ENCODE peak calls at places on chromosomes 6 and 20, in seven cellular contexts. F is GM20000, Q is T-helper 1 cell, M is HT1080, B is mesothelial cell of epicardium, J is astrocyte of the cerebellum, R is coronary artery. N is an unnamed sample.

GRCh38 chr20:17109307-17109706 is 117.5 kb upstream of the PCSK2 start:
- DNase-seq in F (no peak), Q (no peak), M (no peak), B (no peak), J (no peak), R (no peak), N (no peak)

GRCh38 chr6:109493865-109494264 is 10.8 kb upstream of the ZBTB24 start:
- DNase-seq in F (no peak), Q (no peak), M (no peak), B (no peak), J (no peak), R (no peak), N (no peak)

GRCh38 chr6:34305982-34306702 is 57.3 kb upstream of the SMIM29 start:
- DNase-seq in F (no peak), Q (no peak), M (no peak), B (no peak), J (peak; percentile 49), R (no peak), N (no peak)

GRCh38 chr6:111872521-111873177 is 603 bp downstream of the FYN start:
- DNase-seq in F (peak; percentile 45), Q (peak; percentile 65), M (no peak), B (peak; percentile 59), J (no peak), R (no peak), N (peak; percentile 78)

GRCh38 chr6:149079911-149080501 is 237.5 kb upstream of the TAB2 start:
- DNase-seq in F (no peak), Q (no peak), M (peak; percentile 3), B (no peak), J (peak; percentile 37), R (peak; percentile 78), N (no peak)

GRCh38 chr20:1215386-1216170 is 10.3 kb upstream of the RAD21L1 start:
- DNase-seq in F (no peak), Q (no peak), M (no peak), B (no peak), J (no peak), R (no peak), N (no peak)

GRCh38 chr6:143397229-143398222 is 53.0 kb downstream of the ADAT2 start:
- DNase-seq in F (no peak), Q (peak; percentile 0), M (peak; percentile 96), B (peak; percentile 46), J (peak; percentile 91), R (no peak), N (peak; percentile 79)

GRCh38 chr6:151876122-151876521 is 68.6 kb downstream of the ESR1 start:
- DNase-seq in F (no peak), Q (no peak), M (no peak), B (no peak), J (no peak), R (no peak), N (no peak)

GRCh38 chr20:13397300-13397724 is 176.2 kb downstream of the ISM1 start:
- DNase-seq in F (no peak), Q (no peak), M (no peak), B (no peak), J (no peak), R (no peak), N (no peak)

GRCh38 chr6:155080876-155081845 is 86.0 kb downstream of the TIAM2 start:
- DNase-seq in F (no peak), Q (no peak), M (peak; percentile 50), B (no peak), J (peak; percentile 26), R (no peak), N (no peak)

GRCh38 chr20:14264869-14265268 is 72.5 kb downstream of the FLRT3 start:
- DNase-seq in F (no peak), Q (no peak), M (peak; percentile 21), B (no peak), J (no peak), R (no peak), N (no peak)

GRCh38 chr6:159700970-159701369 is 7.9 kb upstream of the SOD2 start:
- DNase-seq in F (no peak), Q (no peak), M (no peak), B (no peak), J (no peak), R (no peak), N (no peak)

GRCh38 chr6:108027054-108027453 is 47.5 kb downstream of the OSTM1 start:
- DNase-seq in F (no peak), Q (no peak), M (no peak), B (no peak), J (no peak), R (no peak), N (no peak)

GRCh38 chr20:63689046-63690000 is 7.1 kb upstream of the TNFRSF6B start:
- DNase-seq in F (no peak), Q (no peak), M (no peak), B (no peak), J (no peak), R (no peak), N (no peak)

GRCh38 chr20:14288341-14289330 is 48.8 kb downstream of the FLRT3 start:
- DNase-seq in F (no peak), Q (no peak), M (peak; percentile 96), B (no peak), J (no peak), R (no peak), N (no peak)

GRCh38 chr20:48398506-48399449 is 429.0 kb downstream of the PREX1 start:
- DNase-seq in F (no peak), Q (no peak), M (no peak), B (no peak), J (no peak), R (no peak), N (no peak)

GRCh38 chr20:63067266-63067635 is 60.5 kb upstream of the BHLHE23 start:
- DNase-seq in F (no peak), Q (no peak), M (no peak), B (no peak), J (no peak), R (no peak), N (no peak)

GRCh38 chr6:32082951-32083350 is 26.2 kb downstream of the TNXB start:
- DNase-seq in F (no peak), Q (no peak), M (peak; percentile 80), B (no peak), J (no peak), R (peak; percentile 89), N (peak; percentile 92)

GRCh38 chr6:40852667-40853383 is 186.2 kb downstream of the UNC5CL start:
- DNase-seq in F (peak; percentile 15), Q (no peak), M (peak; percentile 13), B (no peak), J (no peak), R (no peak), N (no peak)

GRCh38 chr6:54813901-54814300 is 32.7 kb upstream of the FAM83B start:
- DNase-seq in F (no peak), Q (no peak), M (peak; percentile 6), B (no peak), J (no peak), R (no peak), N (no peak)

GRCh38 chr20:37945034-37945660 is 42.2 kb downstream of the VSTM2L start:
- DNase-seq in F (no peak), Q (no peak), M (no peak), B (no peak), J (no peak), R (no peak), N (no peak)

GRCh38 chr6:14747881-14748520 is 497.9 kb upstream of the JARID2 start:
- DNase-seq in F (no peak), Q (no peak), M (no peak), B (no peak), J (no peak), R (no peak), N (no peak)

GRCh38 chr20:11716239-11716944 is 201.3 kb upstream of the BTBD3 start:
- DNase-seq in F (no peak), Q (no peak), M (peak; percentile 82), B (no peak), J (peak; percentile 97), R (no peak), N (no peak)

GRCh38 chr6:108004861-108005260 is 46.9 kb upstream of the SEC63 start:
- DNase-seq in F (no peak), Q (no peak), M (no peak), B (no peak), J (no peak), R (no peak), N (no peak)

GRCh38 chr6:168671863-168672546 is 231.0 kb downstream of the SMOC2 start:
- DNase-seq in F (no peak), Q (no peak), M (no peak), B (no peak), J (no peak), R (no peak), N (peak; percentile 32)

GRCh38 chr6:7219310-7219709 is 93.7 kb downstream of the SSR1 start:
- DNase-seq in F (no peak), Q (no peak), M (peak; percentile 62), B (no peak), J (no peak), R (no peak), N (no peak)

GRCh38 chr6:144216668-144217218 is 66.4 kb downstream of the STX11 start:
- DNase-seq in F (peak; percentile 77), Q (no peak), M (no peak), B (no peak), J (no peak), R (no peak), N (no peak)

GRCh38 chr6:111462770-111463391 is 20.1 kb downstream of the REV3L start:
- DNase-seq in F (no peak), Q (no peak), M (peak; percentile 49), B (no peak), J (no peak), R (no peak), N (no peak)

GRCh38 chr6:1965596-1966224 is 279.7 kb downstream of the GMDS start:
- DNase-seq in F (no peak), Q (no peak), M (no peak), B (no peak), J (no peak), R (no peak), N (no peak)

GRCh38 chr6:48135352-48136084 is 24.5 kb upstream of the PTCHD4 start:
- DNase-seq in F (no peak), Q (no peak), M (peak; percentile 71), B (no peak), J (no peak), R (no peak), N (no peak)

GRCh38 chr6:143843689-143844405 is 709 bp downstream of the LTV1 start:
- DNase-seq in F (no peak), Q (no peak), M (peak; percentile 12), B (no peak), J (no peak), R (no peak), N (no peak)

GRCh38 chr6:18352842-18353241 is 34.3 kb upstream of the RNF144B start:
- DNase-seq in F (no peak), Q (no peak), M (no peak), B (no peak), J (no peak), R (no peak), N (no peak)

GRCh38 chr6:133173276-133173675 is 67.9 kb upstream of the EYA4 start:
- DNase-seq in F (no peak), Q (no peak), M (no peak), B (no peak), J (no peak), R (no peak), N (no peak)

GRCh38 chr20:51387125-51387865 is 155.2 kb downstream of the NFATC2 start:
- DNase-seq in F (no peak), Q (no peak), M (no peak), B (no peak), J (no peak), R (no peak), N (peak; percentile 9)

GRCh38 chr6:7008451-7008988 is 99.2 kb upstream of the RREB1 start:
- DNase-seq in F (no peak), Q (no peak), M (no peak), B (no peak), J (no peak), R (no peak), N (no peak)

GRCh38 chr6:27174958-27175357 is 72.5 kb upstream of the PRSS16 start:
- DNase-seq in F (no peak), Q (no peak), M (no peak), B (no peak), J (no peak), R (no peak), N (no peak)

GRCh38 chr6:138406443-138406842 is 2.4 kb downstream of the HEBP2 start:
- DNase-seq in F (no peak), Q (no peak), M (no peak), B (no peak), J (no peak), R (no peak), N (no peak)

GRCh38 chr6:132780770-132781371 is 17.6 kb downstream of the SLC18B1 start:
- DNase-seq in F (peak; percentile 6), Q (no peak), M (no peak), B (no peak), J (peak; percentile 9), R (no peak), N (no peak)